ENCODE peak calls at places on chromosome 7, in eight cellular contexts. I is HepG2, Q is colonic mucosa, R is right lobe of liver, K is NB4, E is RWPE1, D is HCT116, A is GM13977. O is an unnamed sample.

GRCh38 chr7:91325731-91326130 is 61.5 kb downstream of the FZD1 start:
- DNase-seq in Q (no peak), A (no peak), K (peak), I (no peak), E (no peak), D (no peak), R (no peak), O (no peak)

GRCh38 chr7:50353201-50353600 is 48.7 kb downstream of the IKZF1 start:
- DNase-seq in E (no peak), R (no peak), K (no peak), I (no peak), Q (no peak), A (no peak), D (no peak), O (peak)

GRCh38 chr7:26379711-26380110 is 88.0 kb downstream of the SNX10 start:
- DNase-seq in I (no peak), R (no peak), K (no peak), Q (no peak), A (no peak), D (no peak), E (no peak), O (no peak)

GRCh38 chr7:134758981-134759380 is 20.5 kb upstream of the CALD1 start:
- DNase-seq in K (no peak), D (no peak), I (no peak), A (no peak), Q (no peak), R (no peak), E (no peak), O (no peak)

GRCh38 chr7:133514551-133514950 is 261.7 kb downstream of the EXOC4 start:
- DNase-seq in E (no peak), D (no peak), I (no peak), Q (no peak), A (no peak), R (no peak), K (no peak), O (no peak)

GRCh38 chr7:79988642-79989041 is 146.0 kb upstream of the GNAI1 start:
- DNase-seq in Q (no peak), D (no peak), K (no peak), A (no peak), I (no peak), R (no peak), E (no peak), O (no peak)

GRCh38 chr7:25789701-25790240 is 362.2 kb upstream of the NFE2L3 start:
- DNase-seq in K (no peak), Q (no peak), A (no peak), I (no peak), R (no peak), E (no peak), D (no peak), O (no peak)

GRCh38 chr7:35035511-35035921 is 1.8 kb downstream of the DPY19L1 start:
- DNase-seq in A (peak), E (peak), Q (peak), K (peak), I (peak), R (no peak), D (peak), O (peak)

GRCh38 chr7:112103246-112103645 is 103.0 kb downstream of the DOCK4 start:
- DNase-seq in R (no peak), E (peak), K (peak), I (no peak), D (no peak), Q (peak), A (no peak), O (no peak)

GRCh38 chr7:139820089-139820488 is 9.0 kb upstream of the TBXAS1 start:
- DNase-seq in K (no peak), D (no peak), I (no peak), R (no peak), Q (no peak), E (peak), A (no peak), O (no peak)

GRCh38 chr7:157224627-157225026 is 85.9 kb downstream of the UBE3C start:
- DNase-seq in R (no peak), K (peak), D (no peak), Q (no peak), A (no peak), E (no peak), I (peak), O (no peak)

GRCh38 chr7:50651227-50651989 is 86.2 kb upstream of the DDC start:
- DNase-seq in D (no peak), E (no peak), K (peak), I (no peak), A (no peak), R (no peak), Q (no peak), O (no peak)

GRCh38 chr7:74479961-74480829 is 26.5 kb downstream of the GTF2IRD1 start:
- DNase-seq in I (peak), K (no peak), R (peak), Q (peak), A (peak), E (peak), D (no peak), O (peak)

GRCh38 chr7:151745090-151745638 is 131.8 kb downstream of the PRKAG2 start:
- DNase-seq in K (peak), R (peak), I (peak), E (peak), D (peak), A (no peak), Q (peak), O (peak)

GRCh38 chr7:1176891-1177373 is 16.9 kb upstream of the ZFAND2A start:
- DNase-seq in Q (peak), R (peak), K (peak), E (peak), A (peak), D (peak), I (peak), O (peak)

GRCh38 chr7:117375380-117375779 is 51.9 kb downstream of the ASZ1 start:
- DNase-seq in D (no peak), R (no peak), K (no peak), I (no peak), Q (no peak), E (no peak), A (no peak), O (no peak)

DNA sequence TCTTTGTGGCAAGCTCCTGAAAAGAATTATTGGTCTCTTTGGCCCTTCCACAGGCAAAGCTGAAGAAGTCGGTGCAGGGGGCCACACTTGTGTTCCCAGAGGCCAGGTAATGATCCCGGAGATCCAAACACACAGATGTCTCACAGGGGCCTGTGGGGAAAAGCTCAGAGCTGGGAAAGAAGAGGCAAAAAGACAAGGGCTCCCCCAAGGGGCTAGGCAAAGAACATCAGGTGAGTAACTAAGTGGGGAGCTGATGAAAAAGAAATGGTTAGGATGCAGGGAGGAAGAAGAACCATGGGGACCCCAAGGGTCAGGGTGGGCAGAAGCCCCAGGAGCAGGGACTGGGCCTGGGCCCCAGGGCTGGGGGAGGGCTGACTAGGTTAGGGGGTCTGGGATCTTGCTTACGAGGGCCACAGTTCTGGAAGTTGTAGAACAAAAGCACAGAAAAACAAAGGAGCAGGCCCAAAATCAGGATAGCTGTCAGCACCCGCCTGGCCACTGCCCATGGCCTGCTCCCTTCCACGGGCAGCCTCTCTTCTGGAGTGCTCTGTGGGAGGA is 1.1 kb downstream of the KEL start:
- DNase-seq in A (no peak), Q (no peak), K (no peak), D (peak), E (no peak), R (no peak), I (no peak), O (peak)
- TF ChIP-seq CTCF in A (peak), Q (no peak), K (peak), D (peak), E (no peak), R (no peak), I (no peak), O (no peak)

GRCh38 chr7:159153511-159153910 is 8.8 kb upstream of the VIPR2 start:
- DNase-seq in I (no peak), K (no peak), Q (no peak), A (no peak), D (no peak), R (no peak), E (no peak), O (no peak)

GRCh38 chr7:159155410-159155809 is 10.7 kb upstream of the VIPR2 start:
- DNase-seq in K (no peak), E (no peak), I (peak), Q (no peak), A (no peak), R (no peak), D (no peak), O (no peak)

GRCh38 chr7:159152816-159153215 is 8.1 kb upstream of the VIPR2 start:
- DNase-seq in A (no peak), Q (no peak), D (no peak), I (no peak), R (no peak), K (no peak), E (no peak), O (no peak)

GRCh38 chr7:159156436-159157245 is 12.0 kb upstream of the VIPR2 start:
- DNase-seq in D (no peak), R (no peak), E (no peak), A (no peak), I (no peak), K (no peak), Q (no peak), O (no peak)

GRCh38 chr7:159154243-159154642 is 9.6 kb upstream of the VIPR2 start:
- DNase-seq in K (peak), A (no peak), R (no peak), E (no peak), D (no peak), Q (no peak), I (no peak), O (no peak)
- TF ChIP-seq CTCF in K (peak), A (no peak), R (no peak), E (no peak), D (peak), Q (no peak), I (peak), O (no peak)

DNA sequence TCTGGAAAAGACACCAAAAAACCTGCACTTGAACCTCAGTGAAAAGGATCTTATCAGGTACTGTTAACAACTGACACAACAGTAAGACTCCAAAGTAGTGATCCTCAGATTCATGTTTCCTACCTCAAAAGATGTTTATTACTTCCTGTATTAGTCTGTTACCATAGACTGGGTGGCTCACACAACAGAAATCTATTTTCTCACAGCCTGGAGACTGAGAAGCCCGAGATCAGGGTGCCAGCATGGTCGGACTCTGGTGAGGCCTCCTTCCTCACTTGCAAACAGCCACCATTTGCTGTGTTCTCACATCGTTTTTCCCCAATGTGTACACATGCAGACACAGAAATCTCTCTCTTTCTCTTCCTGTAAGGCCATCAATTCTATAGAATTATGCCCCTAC is 154.0 kb upstream of the THSD7A start:
- DNase-seq in D (no peak), Q (no peak), R (no peak), I (no peak), E (no peak), K (no peak), A (no peak), O (no peak)
- TF ChIP-seq CTCF in D (no peak), Q (no peak), R (no peak), I (no peak), E (no peak), K (no peak), A (no peak), O (no peak)

GRCh38 chr7:45662018-45662417 is 87.8 kb downstream of the ADCY1 start:
- DNase-seq in K (no peak), R (no peak), I (no peak), A (no peak), D (no peak), Q (peak), E (no peak), O (no peak)

GRCh38 chr7:45663965-45664623 is 89.9 kb downstream of the ADCY1 start:
- DNase-seq in I (no peak), E (no peak), D (no peak), Q (peak), K (no peak), R (no peak), A (no peak), O (no peak)

GRCh38 chr7:45662540-45663166 is 88.5 kb downstream of the ADCY1 start:
- DNase-seq in K (no peak), Q (peak), E (no peak), A (no peak), R (no peak), D (no peak), I (no peak), O (no peak)

GRCh38 chr7:45665172-45665571 is 91.0 kb downstream of the ADCY1 start:
- DNase-seq in K (no peak), A (no peak), I (no peak), D (no peak), E (no peak), R (no peak), Q (peak), O (no peak)

GRCh38 chr7:45663167-45663921 is 89.2 kb downstream of the ADCY1 start:
- DNase-seq in E (peak), K (peak), Q (peak), A (peak), D (peak), R (no peak), I (peak), O (peak)
- TF ChIP-seq CTCF in E (peak), K (peak), Q (peak), A (peak), D (peak), R (peak), I (peak), O (peak)

GRCh38 chr7:2646336-2646679 is 14.5 kb downstream of the TTYH3 start:
- DNase-seq in D (no peak), Q (no peak), R (no peak), I (no peak), K (no peak), E (no peak), A (no peak), O (no peak)

GRCh38 chr7:2641406-2642393 is 9.9 kb downstream of the TTYH3 start:
- DNase-seq in E (no peak), R (peak), A (peak), Q (peak), K (peak), I (peak), D (no peak), O (no peak)

GRCh38 chr7:2644514-2645273 is 12.9 kb downstream of the TTYH3 start:
- DNase-seq in R (no peak), K (no peak), E (no peak), A (no peak), D (no peak), I (no peak), Q (no peak), O (no peak)

GRCh38 chr7:2645274-2645868 is 13.6 kb downstream of the TTYH3 start:
- DNase-seq in K (peak), I (no peak), R (no peak), A (peak), D (no peak), Q (no peak), E (no peak), O (peak)

GRCh38 chr7:2643386-2644229 is 11.8 kb downstream of the TTYH3 start:
- DNase-seq in K (peak), A (no peak), Q (no peak), E (no peak), I (no peak), R (no peak), D (no peak), O (peak)
- TF ChIP-seq CTCF in K (peak), A (peak), Q (no peak), E (no peak), I (no peak), R (no peak), D (peak), O (peak)